ENCODE peak calls at places on chromosomes 5 and 9, in four cellular contexts. G is mesendoderm, K is H1, T is H9. W is an unnamed sample.

GRCh38 chr5:33148076-33148501 is 292.7 kb upstream of the TARS1 start:
- DNase-seq in G (no peak), K (no peak), T (no peak), W (peak; percentile 90)

GRCh38 chr9:91186311-91187101 is 175.2 kb downstream of the AUH start:
- DNase-seq in T (no peak), G (no peak), K (no peak), W (peak; percentile 63)

GRCh38 chr5:4207456-4207855 is 611.8 kb downstream of the IRX1 start:
- DNase-seq in T (no peak), G (no peak), K (no peak), W (no peak)

GRCh38 chr5:127426661-127427060 is 90.8 kb upstream of the PRRC1 start:
- DNase-seq in G (no peak), T (no peak), K (no peak), W (no peak)

GRCh38 chr5:125863579-125863978 is 559.6 kb upstream of the GRAMD2B start:
- DNase-seq in T (no peak), G (no peak), K (no peak), W (no peak)

GRCh38 chr9:86359480-86359879 is 5.3 kb upstream of the TUT7 start:
- DNase-seq in K (no peak), G (no peak), T (no peak), W (no peak)

GRCh38 chr5:15285901-15286583 is 213.9 kb upstream of the FBXL7 start:
- DNase-seq in G (no peak), T (no peak), K (no peak), W (peak; percentile 85)

GRCh38 chr5:71573611-71574010 is 13.5 kb upstream of the MCCC2 start:
- DNase-seq in G (no peak), T (no peak), K (no peak), W (no peak)

GRCh38 chr5:168809218-168809617 is 230.1 kb upstream of the PANK3 start:
- DNase-seq in G (peak; percentile 39), K (no peak), T (no peak), W (no peak)

GRCh38 chr9:75918154-75918553 is 27.7 kb downstream of the PCSK5 start:
- DNase-seq in G (no peak), K (no peak), T (no peak), W (no peak)

GRCh38 chr5:61933787-61934626 is 372.0 kb upstream of the KIF2A start:
- DNase-seq in K (no peak), G (peak; percentile 70), T (peak; percentile 62), W (peak; percentile 29)

GRCh38 chr5:96699186-96699820 is 37.1 kb downstream of the CAST start:
- DNase-seq in G (peak; percentile 69), K (no peak), T (peak; percentile 48), W (peak; percentile 49)

GRCh38 chr5:111746791-111747190 is 10.2 kb downstream of the NREP start:
- DNase-seq in G (no peak), T (no peak), K (no peak), W (no peak)

GRCh38 chr5:123344819-123345426 is 78.3 kb downstream of the CEP120 start:
- DNase-seq in K (no peak), G (peak; percentile 51), T (no peak), W (peak; percentile 52)

GRCh38 chr5:136025900-136026299 is 2.9 kb upstream of the TGFBI start:
- DNase-seq in K (no peak), T (no peak), G (no peak), W (peak; percentile 51)

GRCh38 chr5:115179068-115179958 is 9.6 kb upstream of the TRIM36 start:
- DNase-seq in K (no peak), T (peak; percentile 53), G (peak; percentile 45), W (no peak)

GRCh38 chr5:10648806-10649517 is 85.1 kb downstream of the ANKRD33B start:
- DNase-seq in K (no peak), T (peak; percentile 49), G (no peak), W (no peak)

GRCh38 chr5:173327948-173328895 is at the start of gene STC2:
- DNase-seq in K (peak; percentile 91), G (peak; percentile 99), T (peak; percentile 98), W (peak; percentile 94)

GRCh38 chr5:74581988-74582365 is 58.6 kb downstream of the ENC1 start:
- DNase-seq in K (no peak), G (no peak), T (no peak), W (no peak)

GRCh38 chr5:5071554-5071953 is 68.6 kb upstream of the ADAMTS16 start:
- DNase-seq in G (no peak), T (no peak), K (no peak), W (no peak)

GRCh38 chr5:56175465-56175864 is 57.7 kb downstream of the ANKRD55 start:
- DNase-seq in T (no peak), G (peak; percentile 95), K (peak; percentile 27), W (peak; percentile 84)

GRCh38 chr9:128921881-128922763 is 1.3 kb downstream of the PHYHD1 start:
- DNase-seq in G (peak; percentile 92), K (peak; percentile 50), T (peak; percentile 85), W (peak; percentile 50)

GRCh38 chr5:56128166-56128565 is 105.0 kb downstream of the ANKRD55 start:
- DNase-seq in T (no peak), G (no peak), K (no peak), W (no peak)

GRCh38 chr5:16673241-16673998 is 56.6 kb upstream of the RETREG1 start:
- DNase-seq in T (no peak), G (no peak), K (no peak), W (no peak)

GRCh38 chr5:96567188-96567587 is 95.0 kb upstream of the CAST start:
- DNase-seq in G (peak; percentile 44), K (no peak), T (no peak), W (peak; percentile 43)

GRCh38 chr9:114930063-114930812 is at the start of gene TNFSF8:
- DNase-seq in T (no peak), K (no peak), G (no peak), W (no peak)

DNA sequence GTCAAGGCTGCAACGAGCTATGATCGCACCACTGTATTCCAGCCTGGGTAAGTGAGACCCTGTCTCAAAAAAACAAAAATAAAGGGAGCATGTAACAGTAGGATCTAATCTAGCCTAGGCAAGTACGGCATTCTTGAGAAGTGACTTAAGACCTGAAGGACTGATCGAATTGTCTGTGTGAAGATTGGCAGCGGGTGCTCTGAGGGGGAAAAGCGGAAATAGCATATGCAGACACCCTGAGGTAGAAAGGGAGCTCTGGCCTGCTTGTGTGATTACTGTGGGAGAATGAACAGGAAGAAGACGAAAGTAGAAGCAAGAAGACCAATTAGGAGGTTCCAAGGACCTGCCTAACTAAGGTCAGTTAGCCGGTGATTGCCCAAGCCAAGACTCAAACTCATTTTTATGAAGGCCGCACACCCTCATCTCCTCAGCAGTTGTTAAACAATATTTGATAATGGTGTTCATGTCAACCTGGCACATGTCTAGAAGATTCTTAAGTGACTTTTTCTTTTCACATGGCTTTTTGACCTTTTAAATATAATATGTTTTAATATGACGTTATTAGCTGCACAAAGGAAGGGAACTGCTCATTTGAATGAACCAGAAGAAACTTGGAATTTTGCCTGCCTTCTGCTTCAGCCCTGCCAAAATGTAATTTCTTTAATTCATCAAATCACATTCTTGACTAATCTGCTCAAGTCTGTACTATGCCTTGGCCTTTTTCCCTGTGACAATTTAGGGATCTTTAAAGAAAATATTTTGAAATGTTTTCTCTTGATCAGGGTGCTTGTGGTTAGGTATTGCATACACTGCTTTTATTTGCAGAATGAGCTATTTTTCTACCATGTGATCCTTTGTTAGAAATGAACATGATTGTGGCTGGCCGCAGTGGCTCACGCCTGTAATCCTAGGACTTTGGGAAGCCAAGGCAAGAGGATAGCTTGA is 289.2 kb upstream of the DMRT1 start:
- DNase-seq in G (peak; percentile 75), K (no peak), T (no peak), W (no peak)
- H3K56ac ChIP-seq in G (peak overlapping the region; percentile 17), K (no peak overlapping the region), T (no peak overlapping the region), W (no peak overlapping the region)

GRCh38 chr5:14035859-14036440 is 91.5 kb upstream of the DNAH5 start:
- DNase-seq in K (peak; percentile 74), G (peak; percentile 99), T (peak; percentile 71), W (peak; percentile 100)
- H3K9ac ChIP-seq in K (peak overlapping the region; percentile 39), G (no peak overlapping the region), T (no peak overlapping the region), W (peak overlapping the region; percentile 73)

GRCh38 chr5:80588858-80589540 is 18.9 kb upstream of the ANKRD34B start:
- DNase-seq in K (no peak), G (no peak), T (no peak), W (no peak)

GRCh38 chr5:80592761-80593160 is 22.7 kb upstream of the ANKRD34B start:
- DNase-seq in T (no peak), K (no peak), G (peak; percentile 28), W (no peak)

GRCh38 chr5:80592105-80592504 is 22.0 kb upstream of the ANKRD34B start:
- DNase-seq in T (no peak), G (peak; percentile 55), K (no peak), W (no peak)

GRCh38 chr5:80591352-80591751 is 21.3 kb upstream of the ANKRD34B start:
- DNase-seq in T (no peak), K (no peak), G (no peak), W (no peak)

GRCh38 chr5:80590766-80591165 is 20.7 kb upstream of the ANKRD34B start:
- DNase-seq in K (no peak), T (no peak), G (no peak), W (no peak)
- H3K56ac ChIP-seq in K (no peak overlapping the region), T (no peak overlapping the region), G (no peak overlapping the region), W (no peak overlapping the region)

GRCh38 chr5:31213676-31214638 is 20.5 kb downstream of the CDH6 start:
- DNase-seq in G (no peak), T (no peak), K (no peak), W (no peak)

GRCh38 chr5:31208043-31208442 is 14.6 kb downstream of the CDH6 start:
- DNase-seq in G (no peak), K (no peak), T (no peak), W (no peak)

GRCh38 chr5:31215236-31215635 is 21.8 kb downstream of the CDH6 start:
- DNase-seq in T (no peak), G (no peak), K (no peak), W (no peak)

GRCh38 chr5:31209341-31209740 is 15.9 kb downstream of the CDH6 start:
- DNase-seq in K (no peak), T (no peak), G (no peak), W (no peak)

DNA sequence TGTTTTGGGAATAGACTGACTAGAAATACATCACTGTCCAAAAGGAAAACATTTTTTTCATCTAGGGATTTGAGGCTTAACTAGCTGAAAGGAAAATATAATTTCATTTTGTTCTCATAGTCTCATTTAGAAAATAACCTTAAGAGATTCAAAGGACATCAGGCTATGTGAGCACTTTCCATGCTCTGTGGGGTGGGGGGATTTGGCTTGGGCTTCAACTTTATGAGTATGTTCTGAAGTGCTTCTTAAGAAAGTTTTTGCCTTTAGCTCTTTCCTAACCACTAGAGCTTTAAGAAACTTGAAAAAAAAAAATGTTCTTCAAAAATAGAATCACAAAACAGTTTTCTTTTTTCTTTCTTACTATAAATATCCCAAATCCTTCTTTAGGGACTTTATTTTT is 17.6 kb downstream of the CDH6 start:
- DNase-seq in T (no peak), K (no peak), G (no peak), W (no peak)
- H3K9ac ChIP-seq in T (no peak overlapping the region), K (no peak overlapping the region), G (no peak overlapping the region), W (no peak overlapping the region)

DNA sequence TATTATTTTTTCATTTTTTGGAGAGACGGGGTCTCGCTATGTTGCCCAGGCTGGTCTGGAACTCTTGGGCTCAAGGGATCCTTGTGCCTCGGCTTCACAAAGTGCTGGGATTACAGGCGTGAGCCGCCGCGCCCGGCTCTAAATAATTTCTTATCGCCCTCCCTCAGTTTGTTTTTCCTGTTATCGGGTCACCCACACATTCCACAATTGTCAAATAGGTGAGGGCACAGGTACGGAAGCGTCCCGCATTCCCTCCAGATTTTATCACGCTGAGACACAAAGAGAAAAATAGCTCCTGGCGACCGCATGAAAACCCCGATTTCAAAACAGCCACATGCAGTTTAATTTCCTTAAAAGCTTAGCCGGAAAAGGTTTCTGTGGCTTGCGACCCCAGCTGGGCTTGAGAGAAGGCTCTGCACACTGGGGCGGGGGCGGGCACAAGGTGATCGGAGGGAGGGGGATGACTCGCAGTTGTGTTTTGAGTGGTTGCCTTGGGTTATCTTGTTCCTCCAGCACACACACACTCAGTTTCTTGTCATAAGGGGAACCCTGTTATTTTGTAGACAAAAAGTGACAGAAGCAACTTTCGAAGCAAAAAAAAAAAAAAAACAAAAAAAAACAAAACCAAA is 720 bp upstream of the IQGAP2 start:
- DNase-seq in K (no peak), T (peak; percentile 78), G (peak; percentile 92), W (no peak)
- H3K56ac ChIP-seq in K (no peak overlapping the region), T (no peak overlapping the region), G (peak overlapping the region; percentile 71), W (no peak overlapping the region)

W was measured in IMR-90.